ENCODE peak calls at places on chromosome 12, in ten cellular contexts. One of them, this sample, is unnamed.

GRCh38 chr12:54596526-54596946 is 8.1 kb upstream of the PPP1R1A start:
- DNase-seq in stimulated activated CD4-positive, alpha-beta T cell treated with anti-CD3 and anti-CD28 coated beads, Interleukin-2, amount 100 ng/mL, for 48 hours: peak
- DNase-seq in 8988T: no peak
- DNase-seq in CD8-positive, alpha-beta T cell: peak
- DNase-seq in activated T-cell treated with anti-CD3 and anti-CD28 coated beads, Interleukin-2, amount 50 U/mL, for 4 hours: peak
- DNase-seq in NCI-H1092: peak
- DNase-seq in stimulated activated naive B cell treated with anti-CD40 and anti-IgM and Interleukin-4, amounts not matched to agents 10 μg/mL and 1 μg/mL and 100 μg/mL, for 72 hours: no peak
- DNase-seq in NCI-H526: no peak
- DNase-seq in dorsolateral prefrontal cortex: peak
- DNase-seq in left ventricle myocardium inferior: peak
- DNase-seq in this sample: peak

GRCh38 chr12:110349521-110350151 is 53.9 kb downstream of the ANAPC7 start:
- DNase-seq in 8988T: no peak
- DNase-seq in CD8-positive, alpha-beta T cell: no peak
- DNase-seq in left ventricle myocardium inferior: no peak
- DNase-seq in NCI-H526: no peak
- DNase-seq in NCI-H1092: no peak
- DNase-seq in stimulated activated CD4-positive, alpha-beta T cell treated with anti-CD3 and anti-CD28 coated beads, Interleukin-2, amount 100 ng/mL, for 48 hours: no peak
- DNase-seq in stimulated activated naive B cell treated with anti-CD40 and anti-IgM and Interleukin-4, amounts not matched to agents 10 μg/mL and 1 μg/mL and 100 μg/mL, for 72 hours: peak
- DNase-seq in dorsolateral prefrontal cortex: peak
- DNase-seq in activated T-cell treated with anti-CD3 and anti-CD28 coated beads, Interleukin-2, amount 50 U/mL, for 4 hours: peak
- DNase-seq in this sample: no peak

GRCh38 chr12:21751517-21751916 is 23.0 kb downstream of the KCNJ8 start:
- DNase-seq in stimulated activated CD4-positive, alpha-beta T cell treated with anti-CD3 and anti-CD28 coated beads, Interleukin-2, amount 100 ng/mL, for 48 hours: no peak
- DNase-seq in dorsolateral prefrontal cortex: no peak
- DNase-seq in 8988T: no peak
- DNase-seq in NCI-H1092: no peak
- DNase-seq in NCI-H526: no peak
- DNase-seq in left ventricle myocardium inferior: no peak
- DNase-seq in CD8-positive, alpha-beta T cell: no peak
- DNase-seq in activated T-cell treated with anti-CD3 and anti-CD28 coated beads, Interleukin-2, amount 50 U/mL, for 4 hours: no peak
- DNase-seq in stimulated activated naive B cell treated with anti-CD40 and anti-IgM and Interleukin-4, amounts not matched to agents 10 μg/mL and 1 μg/mL and 100 μg/mL, for 72 hours: no peak
- DNase-seq in this sample: no peak

GRCh38 chr12:46839232-46839631 is 13.4 kb upstream of the SLC38A4 start:
- DNase-seq in dorsolateral prefrontal cortex: no peak
- DNase-seq in left ventricle myocardium inferior: no peak
- DNase-seq in CD8-positive, alpha-beta T cell: no peak
- DNase-seq in NCI-H1092: no peak
- DNase-seq in 8988T: no peak
- DNase-seq in stimulated activated naive B cell treated with anti-CD40 and anti-IgM and Interleukin-4, amounts not matched to agents 10 μg/mL and 1 μg/mL and 100 μg/mL, for 72 hours: no peak
- DNase-seq in activated T-cell treated with anti-CD3 and anti-CD28 coated beads, Interleukin-2, amount 50 U/mL, for 4 hours: no peak
- DNase-seq in stimulated activated CD4-positive, alpha-beta T cell treated with anti-CD3 and anti-CD28 coated beads, Interleukin-2, amount 100 ng/mL, for 48 hours: no peak
- DNase-seq in NCI-H526: no peak
- DNase-seq in this sample: no peak

GRCh38 chr12:91579516-91580263 is 397.1 kb upstream of the DCN start:
- DNase-seq in NCI-H1092: no peak
- DNase-seq in NCI-H526: no peak
- DNase-seq in left ventricle myocardium inferior: no peak
- DNase-seq in stimulated activated CD4-positive, alpha-beta T cell treated with anti-CD3 and anti-CD28 coated beads, Interleukin-2, amount 100 ng/mL, for 48 hours: no peak
- DNase-seq in CD8-positive, alpha-beta T cell: no peak
- DNase-seq in dorsolateral prefrontal cortex: no peak
- DNase-seq in activated T-cell treated with anti-CD3 and anti-CD28 coated beads, Interleukin-2, amount 50 U/mL, for 4 hours: no peak
- DNase-seq in stimulated activated naive B cell treated with anti-CD40 and anti-IgM and Interleukin-4, amounts not matched to agents 10 μg/mL and 1 μg/mL and 100 μg/mL, for 72 hours: no peak
- DNase-seq in 8988T: no peak
- DNase-seq in this sample: no peak

GRCh38 chr12:121789800-121790748 is 3.4 kb downstream of the RHOF start:
- DNase-seq in 8988T: no peak
- DNase-seq in NCI-H526: no peak
- DNase-seq in left ventricle myocardium inferior: peak
- DNase-seq in NCI-H1092: no peak
- DNase-seq in activated T-cell treated with anti-CD3 and anti-CD28 coated beads, Interleukin-2, amount 50 U/mL, for 4 hours: peak
- DNase-seq in dorsolateral prefrontal cortex: no peak
- DNase-seq in stimulated activated naive B cell treated with anti-CD40 and anti-IgM and Interleukin-4, amounts not matched to agents 10 μg/mL and 1 μg/mL and 100 μg/mL, for 72 hours: peak
- DNase-seq in stimulated activated CD4-positive, alpha-beta T cell treated with anti-CD3 and anti-CD28 coated beads, Interleukin-2, amount 100 ng/mL, for 48 hours: peak
- DNase-seq in CD8-positive, alpha-beta T cell: peak
- DNase-seq in this sample: peak

GRCh38 chr12:58341791-58342190 is 400.4 kb downstream of the ATP23 start:
- DNase-seq in stimulated activated naive B cell treated with anti-CD40 and anti-IgM and Interleukin-4, amounts not matched to agents 10 μg/mL and 1 μg/mL and 100 μg/mL, for 72 hours: no peak
- DNase-seq in activated T-cell treated with anti-CD3 and anti-CD28 coated beads, Interleukin-2, amount 50 U/mL, for 4 hours: no peak
- DNase-seq in dorsolateral prefrontal cortex: no peak
- DNase-seq in CD8-positive, alpha-beta T cell: no peak
- DNase-seq in NCI-H1092: no peak
- DNase-seq in left ventricle myocardium inferior: no peak
- DNase-seq in 8988T: no peak
- DNase-seq in NCI-H526: no peak
- DNase-seq in stimulated activated CD4-positive, alpha-beta T cell treated with anti-CD3 and anti-CD28 coated beads, Interleukin-2, amount 100 ng/mL, for 48 hours: no peak
- DNase-seq in this sample: no peak

GRCh38 chr12:62319058-62319457 is 58.9 kb downstream of the USP15 start:
- DNase-seq in NCI-H1092: no peak
- DNase-seq in stimulated activated CD4-positive, alpha-beta T cell treated with anti-CD3 and anti-CD28 coated beads, Interleukin-2, amount 100 ng/mL, for 48 hours: no peak
- DNase-seq in 8988T: no peak
- DNase-seq in dorsolateral prefrontal cortex: no peak
- DNase-seq in activated T-cell treated with anti-CD3 and anti-CD28 coated beads, Interleukin-2, amount 50 U/mL, for 4 hours: no peak
- DNase-seq in NCI-H526: no peak
- DNase-seq in left ventricle myocardium inferior: no peak
- DNase-seq in CD8-positive, alpha-beta T cell: no peak
- DNase-seq in stimulated activated naive B cell treated with anti-CD40 and anti-IgM and Interleukin-4, amounts not matched to agents 10 μg/mL and 1 μg/mL and 100 μg/mL, for 72 hours: no peak
- DNase-seq in this sample: no peak

GRCh38 chr12:13851828-13852227 is 129.6 kb downstream of the GRIN2B start:
- DNase-seq in stimulated activated naive B cell treated with anti-CD40 and anti-IgM and Interleukin-4, amounts not matched to agents 10 μg/mL and 1 μg/mL and 100 μg/mL, for 72 hours: no peak
- DNase-seq in NCI-H526: no peak
- DNase-seq in 8988T: no peak
- DNase-seq in left ventricle myocardium inferior: no peak
- DNase-seq in dorsolateral prefrontal cortex: no peak
- DNase-seq in stimulated activated CD4-positive, alpha-beta T cell treated with anti-CD3 and anti-CD28 coated beads, Interleukin-2, amount 100 ng/mL, for 48 hours: no peak
- DNase-seq in activated T-cell treated with anti-CD3 and anti-CD28 coated beads, Interleukin-2, amount 50 U/mL, for 4 hours: no peak
- DNase-seq in CD8-positive, alpha-beta T cell: no peak
- DNase-seq in NCI-H1092: peak
- DNase-seq in this sample: no peak

GRCh38 chr12:125889742-125890141 is 824.5 kb downstream of the AACS start:
- DNase-seq in left ventricle myocardium inferior: no peak
- DNase-seq in stimulated activated naive B cell treated with anti-CD40 and anti-IgM and Interleukin-4, amounts not matched to agents 10 μg/mL and 1 μg/mL and 100 μg/mL, for 72 hours: no peak
- DNase-seq in CD8-positive, alpha-beta T cell: no peak
- DNase-seq in activated T-cell treated with anti-CD3 and anti-CD28 coated beads, Interleukin-2, amount 50 U/mL, for 4 hours: no peak
- DNase-seq in 8988T: no peak
- DNase-seq in dorsolateral prefrontal cortex: peak
- DNase-seq in NCI-H1092: no peak
- DNase-seq in NCI-H526: no peak
- DNase-seq in stimulated activated CD4-positive, alpha-beta T cell treated with anti-CD3 and anti-CD28 coated beads, Interleukin-2, amount 100 ng/mL, for 48 hours: no peak
- DNase-seq in this sample: no peak

GRCh38 chr12:64427988-64428387 is 23.8 kb downstream of the XPOT start:
- DNase-seq in activated T-cell treated with anti-CD3 and anti-CD28 coated beads, Interleukin-2, amount 50 U/mL, for 4 hours: no peak
- DNase-seq in stimulated activated naive B cell treated with anti-CD40 and anti-IgM and Interleukin-4, amounts not matched to agents 10 μg/mL and 1 μg/mL and 100 μg/mL, for 72 hours: no peak
- DNase-seq in dorsolateral prefrontal cortex: no peak
- DNase-seq in NCI-H526: no peak
- DNase-seq in left ventricle myocardium inferior: no peak
- DNase-seq in 8988T: no peak
- DNase-seq in NCI-H1092: no peak
- DNase-seq in stimulated activated CD4-positive, alpha-beta T cell treated with anti-CD3 and anti-CD28 coated beads, Interleukin-2, amount 100 ng/mL, for 48 hours: no peak
- DNase-seq in CD8-positive, alpha-beta T cell: no peak
- DNase-seq in this sample: no peak

GRCh38 chr12:80226576-80226975 is 127.2 kb downstream of the OTOGL start:
- DNase-seq in stimulated activated naive B cell treated with anti-CD40 and anti-IgM and Interleukin-4, amounts not matched to agents 10 μg/mL and 1 μg/mL and 100 μg/mL, for 72 hours: no peak
- DNase-seq in NCI-H526: no peak
- DNase-seq in NCI-H1092: no peak
- DNase-seq in stimulated activated CD4-positive, alpha-beta T cell treated with anti-CD3 and anti-CD28 coated beads, Interleukin-2, amount 100 ng/mL, for 48 hours: no peak
- DNase-seq in left ventricle myocardium inferior: no peak
- DNase-seq in activated T-cell treated with anti-CD3 and anti-CD28 coated beads, Interleukin-2, amount 50 U/mL, for 4 hours: no peak
- DNase-seq in dorsolateral prefrontal cortex: no peak
- DNase-seq in CD8-positive, alpha-beta T cell: no peak
- DNase-seq in 8988T: no peak
- DNase-seq in this sample: no peak

GRCh38 chr12:115687094-115687493 is 590.4 kb downstream of the MED13L start:
- DNase-seq in 8988T: no peak
- DNase-seq in CD8-positive, alpha-beta T cell: no peak
- DNase-seq in NCI-H526: no peak
- DNase-seq in stimulated activated CD4-positive, alpha-beta T cell treated with anti-CD3 and anti-CD28 coated beads, Interleukin-2, amount 100 ng/mL, for 48 hours: no peak
- DNase-seq in dorsolateral prefrontal cortex: no peak
- DNase-seq in activated T-cell treated with anti-CD3 and anti-CD28 coated beads, Interleukin-2, amount 50 U/mL, for 4 hours: no peak
- DNase-seq in left ventricle myocardium inferior: no peak
- DNase-seq in NCI-H1092: no peak
- DNase-seq in stimulated activated naive B cell treated with anti-CD40 and anti-IgM and Interleukin-4, amounts not matched to agents 10 μg/mL and 1 μg/mL and 100 μg/mL, for 72 hours: no peak
- DNase-seq in this sample: no peak

GRCh38 chr12:49022558-49023178 is 4.1 kb upstream of the PRKAG1 start:
- DNase-seq in activated T-cell treated with anti-CD3 and anti-CD28 coated beads, Interleukin-2, amount 50 U/mL, for 4 hours: no peak
- DNase-seq in stimulated activated CD4-positive, alpha-beta T cell treated with anti-CD3 and anti-CD28 coated beads, Interleukin-2, amount 100 ng/mL, for 48 hours: no peak
- DNase-seq in CD8-positive, alpha-beta T cell: no peak
- DNase-seq in dorsolateral prefrontal cortex: no peak
- DNase-seq in stimulated activated naive B cell treated with anti-CD40 and anti-IgM and Interleukin-4, amounts not matched to agents 10 μg/mL and 1 μg/mL and 100 μg/mL, for 72 hours: no peak
- DNase-seq in left ventricle myocardium inferior: no peak
- DNase-seq in NCI-H526: no peak
- DNase-seq in NCI-H1092: no peak
- DNase-seq in 8988T: peak
- DNase-seq in this sample: no peak

GRCh38 chr12:69254046-69254445 is 14.7 kb downstream of the CPSF6 start:
- DNase-seq in activated T-cell treated with anti-CD3 and anti-CD28 coated beads, Interleukin-2, amount 50 U/mL, for 4 hours: no peak
- DNase-seq in NCI-H526: peak
- DNase-seq in left ventricle myocardium inferior: no peak
- DNase-seq in stimulated activated CD4-positive, alpha-beta T cell treated with anti-CD3 and anti-CD28 coated beads, Interleukin-2, amount 100 ng/mL, for 48 hours: no peak
- DNase-seq in stimulated activated naive B cell treated with anti-CD40 and anti-IgM and Interleukin-4, amounts not matched to agents 10 μg/mL and 1 μg/mL and 100 μg/mL, for 72 hours: no peak
- DNase-seq in CD8-positive, alpha-beta T cell: no peak
- DNase-seq in 8988T: no peak
- DNase-seq in NCI-H1092: no peak
- DNase-seq in dorsolateral prefrontal cortex: no peak
- DNase-seq in this sample: no peak

GRCh38 chr12:3576891-3577290 is 85.9 kb downstream of the PRMT8 start:
- DNase-seq in NCI-H526: no peak
- DNase-seq in dorsolateral prefrontal cortex: no peak
- DNase-seq in stimulated activated CD4-positive, alpha-beta T cell treated with anti-CD3 and anti-CD28 coated beads, Interleukin-2, amount 100 ng/mL, for 48 hours: no peak
- DNase-seq in stimulated activated naive B cell treated with anti-CD40 and anti-IgM and Interleukin-4, amounts not matched to agents 10 μg/mL and 1 μg/mL and 100 μg/mL, for 72 hours: no peak
- DNase-seq in activated T-cell treated with anti-CD3 and anti-CD28 coated beads, Interleukin-2, amount 50 U/mL, for 4 hours: no peak
- DNase-seq in CD8-positive, alpha-beta T cell: no peak
- DNase-seq in NCI-H1092: no peak
- DNase-seq in 8988T: no peak
- DNase-seq in left ventricle myocardium inferior: no peak
- DNase-seq in this sample: no peak

GRCh38 chr12:14803830-14804160 is 325 bp downstream of the C12orf60 start:
- DNase-seq in stimulated activated naive B cell treated with anti-CD40 and anti-IgM and Interleukin-4, amounts not matched to agents 10 μg/mL and 1 μg/mL and 100 μg/mL, for 72 hours: no peak
- DNase-seq in 8988T: no peak
- DNase-seq in NCI-H526: no peak
- DNase-seq in left ventricle myocardium inferior: no peak
- DNase-seq in NCI-H1092: peak
- DNase-seq in CD8-positive, alpha-beta T cell: no peak
- DNase-seq in activated T-cell treated with anti-CD3 and anti-CD28 coated beads, Interleukin-2, amount 50 U/mL, for 4 hours: no peak
- DNase-seq in stimulated activated CD4-positive, alpha-beta T cell treated with anti-CD3 and anti-CD28 coated beads, Interleukin-2, amount 100 ng/mL, for 48 hours: no peak
- DNase-seq in dorsolateral prefrontal cortex: no peak
- DNase-seq in this sample: no peak

GRCh38 chr12:26701604-26702215 is 131.3 kb downstream of the ITPR2 start:
- DNase-seq in CD8-positive, alpha-beta T cell: no peak
- DNase-seq in 8988T: no peak
- DNase-seq in NCI-H526: peak
- DNase-seq in stimulated activated naive B cell treated with anti-CD40 and anti-IgM and Interleukin-4, amounts not matched to agents 10 μg/mL and 1 μg/mL and 100 μg/mL, for 72 hours: no peak
- DNase-seq in dorsolateral prefrontal cortex: no peak
- DNase-seq in left ventricle myocardium inferior: no peak
- DNase-seq in stimulated activated CD4-positive, alpha-beta T cell treated with anti-CD3 and anti-CD28 coated beads, Interleukin-2, amount 100 ng/mL, for 48 hours: no peak
- DNase-seq in NCI-H1092: no peak
- DNase-seq in activated T-cell treated with anti-CD3 and anti-CD28 coated beads, Interleukin-2, amount 50 U/mL, for 4 hours: no peak
- DNase-seq in this sample: no peak

GRCh38 chr12:105223358-105223840 is 12.6 kb downstream of the APPL2 start:
- DNase-seq in CD8-positive, alpha-beta T cell: no peak
- DNase-seq in stimulated activated naive B cell treated with anti-CD40 and anti-IgM and Interleukin-4, amounts not matched to agents 10 μg/mL and 1 μg/mL and 100 μg/mL, for 72 hours: no peak
- DNase-seq in dorsolateral prefrontal cortex: no peak
- DNase-seq in NCI-H1092: no peak
- DNase-seq in left ventricle myocardium inferior: no peak
- DNase-seq in activated T-cell treated with anti-CD3 and anti-CD28 coated beads, Interleukin-2, amount 50 U/mL, for 4 hours: no peak
- DNase-seq in NCI-H526: no peak
- DNase-seq in 8988T: no peak
- DNase-seq in stimulated activated CD4-positive, alpha-beta T cell treated with anti-CD3 and anti-CD28 coated beads, Interleukin-2, amount 100 ng/mL, for 48 hours: no peak
- DNase-seq in this sample: no peak

GRCh38 chr12:124098887-124099286 is 125.9 kb downstream of the ZNF664 start:
- DNase-seq in stimulated activated CD4-positive, alpha-beta T cell treated with anti-CD3 and anti-CD28 coated beads, Interleukin-2, amount 100 ng/mL, for 48 hours: no peak
- DNase-seq in activated T-cell treated with anti-CD3 and anti-CD28 coated beads, Interleukin-2, amount 50 U/mL, for 4 hours: no peak
- DNase-seq in left ventricle myocardium inferior: no peak
- DNase-seq in 8988T: no peak
- DNase-seq in NCI-H526: no peak
- DNase-seq in NCI-H1092: no peak
- DNase-seq in CD8-positive, alpha-beta T cell: no peak
- DNase-seq in dorsolateral prefrontal cortex: peak
- DNase-seq in stimulated activated naive B cell treated with anti-CD40 and anti-IgM and Interleukin-4, amounts not matched to agents 10 μg/mL and 1 μg/mL and 100 μg/mL, for 72 hours: no peak
- DNase-seq in this sample: no peak

GRCh38 chr12:6430124-6430989 is 14.4 kb upstream of the CD27 start:
- DNase-seq in CD8-positive, alpha-beta T cell: no peak
- DNase-seq in NCI-H1092: no peak
- DNase-seq in 8988T: no peak
- DNase-seq in stimulated activated naive B cell treated with anti-CD40 and anti-IgM and Interleukin-4, amounts not matched to agents 10 μg/mL and 1 μg/mL and 100 μg/mL, for 72 hours: no peak
- DNase-seq in NCI-H526: no peak
- DNase-seq in left ventricle myocardium inferior: peak
- DNase-seq in stimulated activated CD4-positive, alpha-beta T cell treated with anti-CD3 and anti-CD28 coated beads, Interleukin-2, amount 100 ng/mL, for 48 hours: no peak
- DNase-seq in dorsolateral prefrontal cortex: peak
- DNase-seq in activated T-cell treated with anti-CD3 and anti-CD28 coated beads, Interleukin-2, amount 50 U/mL, for 4 hours: peak
- DNase-seq in this sample: no peak